ENCODE peak calls at places on chromosomes 7 and 10, in seven cellular contexts. X is body of pancreas; K is A673; G is GM23338; A is CD8-positive, alpha-beta memory T cell; Z is tibial artery; L is ascending aorta. H is an unnamed sample.

GRCh38 chr10:56632537-56632936 is 271.5 kb upstream of the ZWINT start:
- DNase-seq in X (no peak), K (no peak), G (no peak), A (no peak), Z (no peak), L (no peak), H (no peak)

GRCh38 chr10:21527634-21528451 is 2.4 kb upstream of the SKIDA1 start:
- DNase-seq in X (no peak), K (peak; percentile 66), G (no peak), A (no peak), Z (no peak), L (no peak), H (no peak)

GRCh38 chr7:35405461-35405860 is 151.6 kb upstream of the TBX20 start:
- DNase-seq in X (no peak), K (no peak), G (no peak), A (no peak), Z (no peak), L (no peak), H (no peak)

GRCh38 chr7:78226059-78226658 is 427.6 kb downstream of the PHTF2 start:
- DNase-seq in X (peak; percentile 34), K (peak; percentile 76), G (peak; percentile 86), A (no peak), Z (no peak), L (no peak), H (no peak)

GRCh38 chr10:59905735-59906416 is 480 bp downstream of the CCDC6 start:
- DNase-seq in X (no peak), K (no peak), G (no peak), A (no peak), Z (no peak), L (no peak), H (no peak)

GRCh38 chr7:159007308-159008054 is 137.2 kb downstream of the VIPR2 start:
- DNase-seq in X (no peak), K (no peak), G (no peak), A (no peak), Z (no peak), L (no peak), H (no peak)

GRCh38 chr10:130513686-130514476 is 377.7 kb downstream of the GLRX3 start:
- DNase-seq in X (no peak), K (no peak), G (no peak), A (no peak), Z (no peak), L (no peak), H (no peak)

GRCh38 chr7:80916770-80917681 is 1.8 kb downstream of the SEMA3C start:
- DNase-seq in X (no peak), K (peak; percentile 63), G (peak; percentile 44), A (no peak), Z (no peak), L (no peak), H (no peak)

GRCh38 chr10:15183689-15184481 is 15.4 kb upstream of the NMT2 start:
- DNase-seq in X (no peak), K (no peak), G (no peak), A (no peak), Z (no peak), L (no peak), H (no peak)

GRCh38 chr7:67484244-67484751 is 487.7 kb downstream of the TYW1 start:
- DNase-seq in X (peak; percentile 63), K (peak; percentile 81), G (peak; percentile 87), A (no peak), Z (peak; percentile 25), L (no peak), H (peak; percentile 15)

GRCh38 chr10:44911081-44911540 is at the start of gene TMEM72:
- DNase-seq in X (peak; percentile 89), K (peak; percentile 25), G (peak; percentile 61), A (no peak), Z (no peak), L (no peak), H (no peak)

GRCh38 chr10:105328441-105328840 is 687.4 kb downstream of the SORCS3 start:
- DNase-seq in X (no peak), K (no peak), G (no peak), A (no peak), Z (no peak), L (no peak), H (no peak)

GRCh38 chr7:49611951-49612350 is 161.5 kb upstream of the VWC2 start:
- DNase-seq in X (no peak), K (no peak), G (no peak), A (no peak), Z (no peak), L (no peak), H (no peak)

GRCh38 chr10:80199828-80200227 is 5.5 kb downstream of the ANXA11 start:
- DNase-seq in X (no peak), K (no peak), G (peak; percentile 49), A (no peak), Z (peak; percentile 75), L (no peak), H (no peak)

GRCh38 chr10:71396714-71397339 is at the start of gene CDH23:
- DNase-seq in X (no peak), K (peak; percentile 68), G (peak; percentile 78), A (no peak), Z (no peak), L (no peak), H (no peak)

GRCh38 chr7:133695976-133696531 is 431.1 kb upstream of the LRGUK start:
- DNase-seq in X (no peak), K (no peak), G (no peak), A (no peak), Z (no peak), L (no peak), H (no peak)

GRCh38 chr10:129586897-129587443 is 119.9 kb downstream of the MGMT start:
- DNase-seq in X (no peak), K (peak; percentile 18), G (peak; percentile 29), A (no peak), Z (no peak), L (no peak), H (no peak)

GRCh38 chr7:100744605-100745004 is 11.2 kb downstream of the ZAN start:
- DNase-seq in X (no peak), K (no peak), G (no peak), A (no peak), Z (no peak), L (no peak), H (no peak)

GRCh38 chr7:38855867-38856266 is 53.1 kb downstream of the VPS41 start:
- DNase-seq in X (no peak), K (no peak), G (no peak), A (no peak), Z (no peak), L (no peak), H (no peak)

GRCh38 chr10:60810437-60811182 is 32.3 kb downstream of the CDK1 start:
- DNase-seq in X (no peak), K (no peak), G (no peak), A (no peak), Z (no peak), L (no peak), H (no peak)

GRCh38 chr10:132753596-132753995 is 32.4 kb downstream of the NKX6-2 start:
- DNase-seq in X (no peak), K (no peak), G (no peak), A (no peak), Z (no peak), L (no peak), H (no peak)

GRCh38 chr10:74586088-74586585 is 240.3 kb upstream of the KAT6B start:
- DNase-seq in X (no peak), K (peak; percentile 26), G (no peak), A (peak; percentile 30), Z (no peak), L (no peak), H (no peak)

GRCh38 chr7:90919766-90920165 is 323.6 kb downstream of the CDK14 start:
- DNase-seq in X (no peak), K (no peak), G (no peak), A (no peak), Z (no peak), L (no peak), H (no peak)

GRCh38 chr7:123751816-123752215 is 3.0 kb upstream of the WASL start:
- DNase-seq in X (no peak), K (no peak), G (no peak), A (no peak), Z (no peak), L (no peak), H (no peak)
- H3K27ac ChIP-seq in X (no peak overlapping the region), K (no peak overlapping the region), G (peak overlapping the region; percentile 57), A (no peak overlapping the region), Z (peak overlapping the region; percentile 47), L (peak overlapping the region; percentile 45), H (no peak overlapping the region)

GRCh38 chr7:17521437-17521836 is 223.0 kb downstream of the AHR start:
- DNase-seq in X (no peak), K (peak; percentile 24), G (no peak), A (no peak), Z (no peak), L (no peak), H (no peak)

GRCh38 chr7:17520941-17521340 is 222.5 kb downstream of the AHR start:
- DNase-seq in X (no peak), K (no peak), G (no peak), A (no peak), Z (no peak), L (no peak), H (no peak)

GRCh38 chr7:17523813-17524741 is 225.6 kb downstream of the AHR start:
- DNase-seq in X (peak; percentile 57), K (no peak), G (peak; percentile 9), A (no peak), Z (peak; percentile 26), L (no peak), H (no peak)

GRCh38 chr7:17526621-17527020 is 228.2 kb downstream of the AHR start:
- DNase-seq in X (no peak), K (no peak), G (no peak), A (no peak), Z (no peak), L (no peak), H (no peak)

DNA sequence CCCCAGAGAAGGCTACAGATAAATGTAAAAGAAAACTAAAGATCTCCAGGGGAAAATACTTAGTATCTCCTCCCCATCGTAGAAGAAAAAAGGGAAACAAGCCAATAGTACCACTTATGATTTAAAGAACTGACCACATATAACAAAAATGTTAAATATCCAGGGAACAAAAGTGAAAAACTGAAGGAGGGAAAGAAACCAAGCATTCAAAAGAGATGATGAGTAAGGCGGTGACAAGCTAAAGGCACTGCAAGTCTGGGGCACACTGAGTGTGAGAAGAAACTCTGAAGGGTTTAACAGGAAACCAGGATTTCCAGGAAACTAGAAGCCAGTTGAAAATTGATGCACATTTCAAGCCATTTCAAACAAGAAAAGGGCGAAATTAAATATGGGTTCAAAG is 226.3 kb downstream of the AHR start:
- DNase-seq in X (no peak), K (no peak), G (no peak), A (no peak), Z (no peak), L (no peak), H (no peak)
- H3K4me3 ChIP-seq in X (no peak overlapping the region), K (no peak overlapping the region), G (no peak overlapping the region), A (no peak overlapping the region), Z (no peak overlapping the region), L (peak overlapping the region; percentile 5), H (no peak overlapping the region)

GRCh38 chr7:17040701-17041100 is 158.9 kb upstream of the AGR3 start:
- DNase-seq in X (no peak), K (peak; percentile 46), G (no peak), A (no peak), Z (no peak), L (no peak), H (no peak)
- H3K27ac ChIP-seq in X (peak overlapping the region; percentile 32), K (peak overlapping the region; percentile 96), G (no peak overlapping the region), A (no peak overlapping the region), Z (no peak overlapping the region), L (no peak overlapping the region), H (no peak overlapping the region)

DNA sequence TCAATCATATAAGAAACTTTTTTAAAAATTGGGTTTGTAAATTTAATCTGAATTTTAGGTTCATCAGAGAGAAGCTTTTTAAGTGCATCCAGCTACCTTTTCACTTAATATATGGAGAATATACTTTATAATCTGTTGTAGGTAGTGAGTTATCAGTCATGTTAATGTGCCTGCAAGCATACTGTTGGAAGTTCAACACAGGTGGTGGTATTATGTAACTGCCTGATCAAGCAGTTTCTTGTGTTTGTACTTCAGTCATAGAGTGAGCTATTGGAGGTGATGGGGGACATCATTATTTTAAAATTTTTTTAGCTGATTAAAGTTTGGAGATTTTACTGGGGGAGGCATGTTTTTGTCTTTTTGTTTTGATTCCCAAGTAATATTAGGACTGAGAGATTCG is 2.5 kb downstream of the TNKS2 start:
- DNase-seq in X (no peak), K (no peak), G (no peak), A (no peak), Z (no peak), L (no peak), H (no peak)
- H3K4me3 ChIP-seq in X (no peak overlapping the region), K (no peak overlapping the region), G (peak overlapping the region; percentile 55), A (no peak overlapping the region), Z (peak overlapping the region; percentile 90), L (peak overlapping the region; percentile 98), H (no peak overlapping the region)